ENCODE peak calls at places on chromosome 1, in nine cellular contexts. One of them, this sample, is unnamed.
A peak's percentile ranks its signal among the peaks of the same experiment; 100 is the strongest.

GRCh38 chr1:179293340-179294327 is at the start of gene SOAT1:
- DNase-seq in lung: peak; percentile 94
- DNase-seq in A549: peak; percentile 94
- DNase-seq in cardiac fibroblast: peak; percentile 83
- DNase-seq in right lobe of liver: peak; percentile 98
- DNase-seq in type B pancreatic cell: peak; percentile 95
- DNase-seq in body of pancreas: peak; percentile 95
- DNase-seq in astrocyte of the spinal cord: peak; percentile 92
- DNase-seq in foreskin fibroblast: peak; percentile 87
- DNase-seq in this sample: peak; percentile 51

GRCh38 chr1:40679165-40679953 is 12.1 kb upstream of the NFYC start:
- DNase-seq in body of pancreas: no peak
- DNase-seq in astrocyte of the spinal cord: no peak
- DNase-seq in right lobe of liver: no peak
- DNase-seq in A549: no peak
- DNase-seq in foreskin fibroblast: no peak
- DNase-seq in type B pancreatic cell: peak; percentile 25
- DNase-seq in cardiac fibroblast: no peak
- DNase-seq in lung: no peak
- DNase-seq in this sample: no peak

GRCh38 chr1:29856663-29857224 is 620.4 kb downstream of the PTPRU start:
- DNase-seq in lung: no peak
- DNase-seq in cardiac fibroblast: no peak
- DNase-seq in body of pancreas: no peak
- DNase-seq in right lobe of liver: no peak
- DNase-seq in A549: no peak
- DNase-seq in foreskin fibroblast: no peak
- DNase-seq in type B pancreatic cell: no peak
- DNase-seq in astrocyte of the spinal cord: peak; percentile 2
- DNase-seq in this sample: no peak

GRCh38 chr1:240044620-240045019 is 47.1 kb upstream of the FMN2 start:
- DNase-seq in lung: no peak
- DNase-seq in A549: no peak
- DNase-seq in body of pancreas: no peak
- DNase-seq in foreskin fibroblast: no peak
- DNase-seq in type B pancreatic cell: no peak
- DNase-seq in astrocyte of the spinal cord: no peak
- DNase-seq in right lobe of liver: no peak
- DNase-seq in cardiac fibroblast: no peak
- DNase-seq in this sample: no peak

GRCh38 chr1:153968400-153968799 is 698 bp downstream of the CREB3L4 start:
- DNase-seq in right lobe of liver: no peak
- DNase-seq in type B pancreatic cell: no peak
- DNase-seq in foreskin fibroblast: no peak
- DNase-seq in cardiac fibroblast: no peak
- DNase-seq in lung: no peak
- DNase-seq in astrocyte of the spinal cord: no peak
- DNase-seq in body of pancreas: no peak
- DNase-seq in A549: no peak
- DNase-seq in this sample: no peak

GRCh38 chr1:182699673-182700350 is 15.4 kb upstream of the RGS8 start:
- DNase-seq in lung: no peak
- DNase-seq in right lobe of liver: no peak
- DNase-seq in cardiac fibroblast: no peak
- DNase-seq in foreskin fibroblast: no peak
- DNase-seq in type B pancreatic cell: peak; percentile 74
- DNase-seq in body of pancreas: no peak
- DNase-seq in astrocyte of the spinal cord: peak; percentile 35
- DNase-seq in A549: no peak
- DNase-seq in this sample: no peak

GRCh38 chr1:82227696-82228095 is 427.0 kb downstream of the ADGRL2 start:
- DNase-seq in A549: no peak
- DNase-seq in foreskin fibroblast: peak; percentile 35
- DNase-seq in right lobe of liver: no peak
- DNase-seq in cardiac fibroblast: peak; percentile 77
- DNase-seq in lung: no peak
- DNase-seq in astrocyte of the spinal cord: peak; percentile 40
- DNase-seq in body of pancreas: peak; percentile 25
- DNase-seq in type B pancreatic cell: no peak
- DNase-seq in this sample: no peak

GRCh38 chr1:160024195-160024905 is 7.4 kb downstream of the PIGM start:
- DNase-seq in astrocyte of the spinal cord: no peak
- DNase-seq in A549: no peak
- DNase-seq in cardiac fibroblast: no peak
- DNase-seq in foreskin fibroblast: no peak
- DNase-seq in lung: no peak
- DNase-seq in body of pancreas: no peak
- DNase-seq in type B pancreatic cell: no peak
- DNase-seq in right lobe of liver: no peak
- DNase-seq in this sample: no peak

GRCh38 chr1:31789259-31790065 is 25.3 kb upstream of the ADGRB2 start:
- DNase-seq in A549: peak; percentile 86
- DNase-seq in type B pancreatic cell: peak; percentile 97
- DNase-seq in foreskin fibroblast: peak; percentile 84
- DNase-seq in lung: peak; percentile 95
- DNase-seq in right lobe of liver: peak; percentile 94
- DNase-seq in body of pancreas: peak; percentile 94
- DNase-seq in cardiac fibroblast: peak; percentile 91
- DNase-seq in astrocyte of the spinal cord: peak; percentile 91
- DNase-seq in this sample: peak; percentile 52

GRCh38 chr1:15758953-15759661 is 512 bp downstream of the FBLIM1 start:
- DNase-seq in foreskin fibroblast: peak; percentile 21
- DNase-seq in lung: no peak
- DNase-seq in A549: no peak
- DNase-seq in body of pancreas: no peak
- DNase-seq in astrocyte of the spinal cord: no peak
- DNase-seq in right lobe of liver: no peak
- DNase-seq in cardiac fibroblast: no peak
- DNase-seq in type B pancreatic cell: no peak
- DNase-seq in this sample: no peak

GRCh38 chr1:197911172-197911856 is 5.9 kb upstream of the LHX9 start:
- DNase-seq in A549: no peak
- DNase-seq in astrocyte of the spinal cord: no peak
- DNase-seq in right lobe of liver: no peak
- DNase-seq in lung: no peak
- DNase-seq in type B pancreatic cell: no peak
- DNase-seq in cardiac fibroblast: no peak
- DNase-seq in body of pancreas: no peak
- DNase-seq in foreskin fibroblast: no peak
- DNase-seq in this sample: no peak

GRCh38 chr1:154971341-154971998 is 923 bp upstream of the SHC1 start:
- DNase-seq in right lobe of liver: peak; percentile 52
- DNase-seq in A549: peak; percentile 75
- DNase-seq in foreskin fibroblast: no peak
- DNase-seq in type B pancreatic cell: no peak
- DNase-seq in astrocyte of the spinal cord: no peak
- DNase-seq in lung: no peak
- DNase-seq in cardiac fibroblast: no peak
- DNase-seq in body of pancreas: peak; percentile 61
- DNase-seq in this sample: no peak

GRCh38 chr1:43711049-43711448 is 3.7 kb downstream of the ST3GAL3 start:
- DNase-seq in cardiac fibroblast: peak; percentile 93
- DNase-seq in A549: no peak
- DNase-seq in astrocyte of the spinal cord: peak; percentile 78
- DNase-seq in right lobe of liver: no peak
- DNase-seq in lung: no peak
- DNase-seq in type B pancreatic cell: no peak
- DNase-seq in body of pancreas: no peak
- DNase-seq in foreskin fibroblast: peak; percentile 84
- DNase-seq in this sample: no peak

GRCh38 chr1:42165511-42166210 is 1.1 kb upstream of the GUCA2A start:
- DNase-seq in cardiac fibroblast: peak; percentile 57
- DNase-seq in right lobe of liver: peak; percentile 65
- DNase-seq in lung: peak; percentile 91
- DNase-seq in astrocyte of the spinal cord: peak; percentile 32
- DNase-seq in body of pancreas: peak; percentile 80
- DNase-seq in foreskin fibroblast: no peak
- DNase-seq in A549: peak; percentile 83
- DNase-seq in type B pancreatic cell: peak; percentile 86
- DNase-seq in this sample: no peak

GRCh38 chr1:201265771-201266170 is 17.5 kb upstream of the PKP1 start:
- DNase-seq in astrocyte of the spinal cord: no peak
- DNase-seq in body of pancreas: no peak
- DNase-seq in right lobe of liver: no peak
- DNase-seq in cardiac fibroblast: no peak
- DNase-seq in type B pancreatic cell: no peak
- DNase-seq in lung: no peak
- DNase-seq in A549: peak; percentile 40
- DNase-seq in foreskin fibroblast: peak; percentile 24
- DNase-seq in this sample: no peak

GRCh38 chr1:41322101-41322661 is 39.1 kb upstream of the FOXO6 start:
- DNase-seq in type B pancreatic cell: no peak
- DNase-seq in astrocyte of the spinal cord: no peak
- DNase-seq in A549: no peak
- DNase-seq in lung: peak; percentile 25
- DNase-seq in cardiac fibroblast: no peak
- DNase-seq in body of pancreas: no peak
- DNase-seq in right lobe of liver: no peak
- DNase-seq in foreskin fibroblast: no peak
- DNase-seq in this sample: no peak

DNA sequence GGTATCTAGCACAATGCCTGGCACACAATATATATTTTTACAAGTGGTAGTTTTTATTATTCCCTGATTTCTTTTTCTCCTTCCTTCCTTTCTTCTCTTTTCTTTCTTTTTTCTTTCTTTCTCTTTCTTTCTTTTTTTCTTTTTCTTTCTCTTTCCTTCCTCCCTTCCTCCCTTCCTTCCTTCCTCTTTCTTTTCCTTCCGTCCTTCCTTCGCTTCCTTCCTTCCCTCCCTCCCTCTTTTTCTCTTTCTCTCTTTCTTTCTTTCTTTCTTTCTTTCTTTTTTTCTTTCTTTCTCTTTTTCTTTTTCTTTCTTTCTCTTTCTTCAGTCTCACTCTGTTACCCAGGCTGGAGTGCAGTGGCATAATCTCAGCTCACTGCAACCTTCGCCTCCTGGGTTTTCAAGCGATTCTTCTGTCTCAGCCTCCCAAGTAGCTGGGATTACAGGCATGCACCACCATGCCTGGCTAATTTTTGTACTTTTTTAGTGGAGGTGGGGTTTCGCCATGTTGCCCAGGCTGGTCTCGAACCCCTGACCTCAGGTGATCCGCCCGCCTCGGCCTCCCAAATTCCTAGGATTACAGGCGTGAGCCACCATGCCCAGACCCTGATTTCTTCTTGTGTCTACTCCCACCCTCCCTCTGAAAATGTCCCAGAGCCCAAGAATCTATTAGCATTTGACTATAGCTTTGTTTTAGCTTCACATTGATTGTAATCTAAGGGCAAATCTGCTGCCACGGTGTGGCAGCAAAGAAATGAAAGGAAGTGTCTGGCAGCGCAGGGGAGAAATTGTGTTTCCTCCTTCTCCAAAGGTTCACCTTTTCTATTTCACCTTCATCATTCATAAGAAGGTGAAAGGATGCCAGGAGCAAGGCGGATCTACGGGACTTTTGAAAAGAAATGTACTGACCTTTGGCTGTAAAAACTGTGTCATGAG is 19.9 kb upstream of the ABCB10 start:
- DNase-seq in lung: no peak
- DNase-seq in astrocyte of the spinal cord: no peak
- DNase-seq in A549: no peak
- DNase-seq in type B pancreatic cell: no peak
- DNase-seq in right lobe of liver: no peak
- DNase-seq in body of pancreas: no peak
- DNase-seq in cardiac fibroblast: no peak
- DNase-seq in foreskin fibroblast: no peak
- DNase-seq in this sample: no peak
- TF ChIP-seq CTCF in lung: no peak
- TF ChIP-seq CTCF in astrocyte of the spinal cord: no peak
- TF ChIP-seq CTCF in A549: no peak
- TF ChIP-seq CTCF in type B pancreatic cell: no peak
- TF ChIP-seq CTCF in right lobe of liver: no peak
- TF ChIP-seq CTCF in body of pancreas: no peak
- TF ChIP-seq CTCF in cardiac fibroblast: no peak
- TF ChIP-seq CTCF in foreskin fibroblast: no peak
- TF ChIP-seq CTCF in this sample: no peak

GRCh38 chr1:167791281-167792209 is 69.8 kb downstream of the MPZL1 start:
- DNase-seq in astrocyte of the spinal cord: peak; percentile 47
- DNase-seq in cardiac fibroblast: peak; percentile 99
- DNase-seq in type B pancreatic cell: no peak
- DNase-seq in body of pancreas: peak; percentile 52
- DNase-seq in right lobe of liver: no peak
- DNase-seq in foreskin fibroblast: peak; percentile 96
- DNase-seq in A549: peak; percentile 12
- DNase-seq in lung: peak; percentile 58
- DNase-seq in this sample: no peak
- TF ChIP-seq CTCF in astrocyte of the spinal cord: no peak
- TF ChIP-seq CTCF in cardiac fibroblast: peak; percentile 21
- TF ChIP-seq CTCF in type B pancreatic cell: no peak
- TF ChIP-seq CTCF in body of pancreas: no peak
- TF ChIP-seq CTCF in right lobe of liver: no peak
- TF ChIP-seq CTCF in foreskin fibroblast: no peak
- TF ChIP-seq CTCF in A549: no peak
- TF ChIP-seq CTCF in lung: no peak
- TF ChIP-seq CTCF in this sample: no peak

GRCh38 chr1:85244271-85245053 is 15.0 kb downstream of the C1orf52 start:
- DNase-seq in foreskin fibroblast: peak; percentile 80
- DNase-seq in type B pancreatic cell: no peak
- DNase-seq in A549: no peak
- DNase-seq in lung: no peak
- DNase-seq in right lobe of liver: no peak
- DNase-seq in cardiac fibroblast: peak; percentile 53
- DNase-seq in astrocyte of the spinal cord: no peak
- DNase-seq in body of pancreas: no peak
- DNase-seq in this sample: peak; percentile 93
- TF ChIP-seq CTCF in foreskin fibroblast: no peak
- TF ChIP-seq CTCF in type B pancreatic cell: no peak
- TF ChIP-seq CTCF in A549: no peak
- TF ChIP-seq CTCF in lung: no peak
- TF ChIP-seq CTCF in right lobe of liver: no peak
- TF ChIP-seq CTCF in cardiac fibroblast: no peak
- TF ChIP-seq CTCF in astrocyte of the spinal cord: no peak
- TF ChIP-seq CTCF in body of pancreas: no peak
- TF ChIP-seq CTCF in this sample: no peak

DNA sequence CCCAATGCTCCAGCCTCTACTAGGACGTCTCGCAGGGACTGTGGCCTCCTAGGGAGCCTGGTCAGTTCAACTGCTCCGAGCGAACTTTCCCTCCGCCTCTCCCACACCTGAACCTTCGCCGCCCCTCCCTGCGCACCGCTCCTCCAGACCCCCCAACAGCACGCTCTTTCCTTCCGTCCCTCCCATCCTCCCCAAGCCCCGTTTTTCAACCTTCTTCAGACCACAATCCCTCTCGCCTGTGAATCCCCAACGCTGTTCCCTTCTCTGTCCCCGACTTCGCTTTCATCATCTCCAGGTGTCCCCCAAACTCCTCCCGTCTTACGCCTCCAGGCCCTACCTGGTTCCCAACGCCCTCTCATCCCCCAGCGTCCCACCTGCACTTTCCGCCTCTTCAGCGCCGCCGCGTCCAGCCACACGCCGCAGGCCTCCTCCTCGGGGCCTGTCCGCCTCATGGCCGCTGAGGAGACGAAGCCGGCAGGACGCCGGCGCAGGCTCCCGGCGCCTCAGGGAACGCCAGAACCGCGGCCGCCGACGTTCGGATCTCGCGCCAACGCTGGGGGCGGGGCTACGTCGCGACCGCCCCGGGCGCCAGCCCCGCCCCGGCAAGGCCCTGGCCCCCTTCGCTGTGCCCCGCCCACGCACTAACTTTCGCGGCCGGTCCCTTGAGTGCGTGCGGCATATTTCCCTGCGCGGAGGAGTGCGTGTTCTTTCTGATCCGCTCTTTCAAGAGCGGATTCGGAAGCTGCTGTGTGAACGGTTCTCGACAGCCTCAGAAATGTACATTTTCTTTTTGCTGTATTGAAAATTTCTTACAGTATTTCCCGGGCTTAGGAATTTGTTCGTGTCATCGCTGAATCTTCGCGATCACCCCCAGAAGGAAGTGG is at the start of gene AUNIP:
- DNase-seq in body of pancreas: peak; percentile 88
- DNase-seq in cardiac fibroblast: peak; percentile 85
- DNase-seq in astrocyte of the spinal cord: peak; percentile 85
- DNase-seq in type B pancreatic cell: peak; percentile 87
- DNase-seq in foreskin fibroblast: peak; percentile 90
- DNase-seq in lung: peak; percentile 89
- DNase-seq in A549: peak; percentile 82
- DNase-seq in right lobe of liver: peak; percentile 91
- DNase-seq in this sample: peak; percentile 43
- TF ChIP-seq CTCF in body of pancreas: no peak
- TF ChIP-seq CTCF in cardiac fibroblast: no peak
- TF ChIP-seq CTCF in astrocyte of the spinal cord: no peak
- TF ChIP-seq CTCF in type B pancreatic cell: no peak
- TF ChIP-seq CTCF in foreskin fibroblast: no peak
- TF ChIP-seq CTCF in lung: no peak
- TF ChIP-seq CTCF in A549: no peak
- TF ChIP-seq CTCF in right lobe of liver: no peak
- TF ChIP-seq CTCF in this sample: no peak

This sample was measured in HFF-Myc.